ENCODE peak calls at places on chromosomes 6 and 20, in eight cellular contexts. S, T, X, N, W, C, O and F are unnamed samples.

GRCh38 chr6:51594981-51595380 is 492.4 kb downstream of the PKHD1 start:
- DNase-seq in S (no peak), W (no peak), T (no peak), C (no peak), O (no peak), X (no peak), N (no peak), F (no peak)

GRCh38 chr6:35148167-35148741 is 7.1 kb upstream of the TCP11 start:
- DNase-seq in N (no peak), W (peak), O (peak), X (peak), S (peak), C (no peak), T (no peak), F (no peak)

GRCh38 chr6:39295538-39295937 is 18.7 kb downstream of the KCNK17 start:
- DNase-seq in N (no peak), W (no peak), S (no peak), O (no peak), T (no peak), X (no peak), C (no peak), F (no peak)

GRCh38 chr20:18020931-18021330 is 36.8 kb downstream of the OVOL2 start:
- DNase-seq in X (no peak), N (no peak), O (no peak), W (no peak), S (no peak), T (no peak), C (no peak), F (no peak)

GRCh38 chr20:37901667-37902503 is 1.0 kb upstream of the VSTM2L start:
- DNase-seq in W (peak), C (peak), X (peak), N (peak), S (peak), T (no peak), O (peak), F (no peak)

GRCh38 chr20:50496773-50497375 is 13.3 kb upstream of the PTPN1 start:
- DNase-seq in C (peak), W (no peak), T (no peak), S (no peak), O (no peak), N (no peak), X (no peak), F (no peak)

GRCh38 chr6:22062807-22063408 is 233.9 kb downstream of the PRL start:
- DNase-seq in C (no peak), T (peak), O (no peak), N (no peak), W (no peak), S (peak), X (no peak), F (no peak)

GRCh38 chr20:13420625-13421024 is 199.6 kb downstream of the ISM1 start:
- DNase-seq in T (no peak), C (no peak), S (no peak), X (no peak), W (no peak), O (no peak), N (no peak), F (no peak)

GRCh38 chr20:24843443-24843715 is 105.7 kb upstream of the CST7 start:
- DNase-seq in S (no peak), T (no peak), N (no peak), W (no peak), C (no peak), X (no peak), O (no peak), F (no peak)

GRCh38 chr6:28907394-28907793 is 16.4 kb downstream of the TRIM27 start:
- DNase-seq in C (no peak), W (peak), X (peak), O (peak), S (no peak), T (no peak), N (no peak), F (no peak)

GRCh38 chr20:29878281-29878741 is 1379.2 kb upstream of the DEFB115 start:
- DNase-seq in T (no peak), W (no peak), X (no peak), C (no peak), S (no peak), N (peak), O (peak), F (no peak)

GRCh38 chr6:143100429-143100828 is 39.7 kb downstream of the AIG1 start:
- DNase-seq in W (no peak), T (no peak), C (no peak), X (no peak), N (no peak), S (no peak), O (no peak), F (no peak)

GRCh38 chr6:139748353-139749146 is 374.1 kb upstream of the CITED2 start:
- DNase-seq in C (no peak), S (no peak), T (no peak), O (peak), X (no peak), W (no peak), N (no peak), F (no peak)

GRCh38 chr6:19342616-19343015 is 494.6 kb upstream of the ID4 start:
- DNase-seq in N (no peak), C (no peak), W (peak), X (no peak), S (no peak), T (no peak), O (peak), F (no peak)

GRCh38 chr6:105993769-105994521 is 92.2 kb upstream of the PRDM1 start:
- DNase-seq in C (no peak), O (peak), S (peak), T (peak), N (no peak), X (no peak), W (peak), F (peak)

GRCh38 chr6:21594427-21595264 is 1.1 kb downstream of the SOX4 start:
- DNase-seq in S (peak), T (no peak), W (peak), O (peak), N (peak), X (no peak), C (peak), F (no peak)

GRCh38 chr6:151682251-151682650 is 125.2 kb upstream of the ESR1 start:
- DNase-seq in T (no peak), W (no peak), C (no peak), O (no peak), S (no peak), N (no peak), X (no peak), F (no peak)

GRCh38 chr20:39394461-39394860 is 432.3 kb downstream of the DHX35 start:
- DNase-seq in T (no peak), S (no peak), X (no peak), N (no peak), O (no peak), W (no peak), C (no peak), F (no peak)

GRCh38 chr6:163409712-163410111 is 4.8 kb upstream of the QKI start:
- DNase-seq in N (no peak), S (no peak), T (no peak), O (no peak), W (no peak), X (no peak), C (no peak), F (no peak)

GRCh38 chr6:13813011-13813410 is 1.3 kb downstream of the MCUR1 start:
- DNase-seq in N (peak), S (no peak), O (no peak), T (no peak), X (no peak), C (no peak), W (no peak), F (no peak)

GRCh38 chr6:109867970-109868358 is 110.1 kb upstream of the GPR6 start:
- DNase-seq in S (no peak), C (no peak), N (no peak), O (peak), W (peak), X (peak), T (no peak), F (no peak)

GRCh38 chr6:138728672-138729071 is 44.9 kb upstream of the CCDC28A start:
- DNase-seq in N (no peak), X (no peak), C (no peak), O (no peak), S (no peak), T (no peak), W (no peak), F (no peak)

GRCh38 chr6:157217894-157218370 is 105.4 kb downstream of the TMEM242 start:
- DNase-seq in O (no peak), N (no peak), X (no peak), C (no peak), T (no peak), W (no peak), S (no peak), F (no peak)

GRCh38 chr20:48616481-48616880 is 211.3 kb downstream of the PREX1 start:
- DNase-seq in X (no peak), O (no peak), N (no peak), T (no peak), W (no peak), C (no peak), S (no peak), F (no peak)

GRCh38 chr6:104325341-104326172 is 534.2 kb downstream of the HACE1 start:
- DNase-seq in T (no peak), O (peak), X (no peak), S (no peak), C (peak), W (peak), N (peak), F (no peak)

GRCh38 chr20:47466193-47466592 is 35.5 kb upstream of the NCOA3 start:
- DNase-seq in S (no peak), T (no peak), C (no peak), N (no peak), X (peak), W (peak), O (peak), F (no peak)

GRCh38 chr20:8639112-8639778 is 429.6 kb upstream of the PLCB4 start:
- DNase-seq in W (no peak), S (no peak), X (no peak), O (no peak), C (no peak), N (no peak), T (no peak), F (no peak)

GRCh38 chr6:16804007-16804303 is 42.7 kb upstream of the ATXN1 start:
- DNase-seq in O (no peak), S (no peak), W (no peak), X (no peak), C (no peak), N (no peak), T (no peak), F (no peak)

GRCh38 chr6:40947876-40948514 is 91.0 kb downstream of the UNC5CL start:
- DNase-seq in T (no peak), S (peak), N (no peak), X (no peak), W (peak), O (peak), C (peak), F (no peak)